ENCODE peak calls at places on chromosomes 11 and 22, in six cellular contexts. M, X, U, K, C and Y are unnamed samples.

GRCh38 chr11:66467756-66468155 is 1.1 kb downstream of the PELI3 start:
- DNase-seq in K (no peak), M (no peak), U (no peak), C (peak), X (peak), Y (no peak)

GRCh38 chr22:43392385-43392989 is 19.3 kb upstream of the MPPED1 start:
- DNase-seq in K (no peak), C (no peak), M (no peak), U (no peak), X (no peak), Y (no peak)

GRCh38 chr22:20015971-20016733 is 471 bp downstream of the ARVCF start:
- DNase-seq in C (peak), X (peak), U (no peak), K (no peak), M (peak), Y (no peak)

GRCh38 chr22:37498289-37498909 is 12.2 kb upstream of the MFNG start:
- DNase-seq in K (no peak), M (peak), U (no peak), X (no peak), C (peak), Y (peak)

GRCh38 chr11:10982695-10983492 is 125.0 kb upstream of the ZBED5 start:
- DNase-seq in U (no peak), X (no peak), M (no peak), C (no peak), K (no peak), Y (no peak)

GRCh38 chr22:36010090-36010489 is 18.5 kb downstream of the RBFOX2 start:
- DNase-seq in M (peak), X (no peak), K (no peak), U (no peak), C (no peak), Y (no peak)

GRCh38 chr11:2269601-2270321 is 627 bp downstream of the ASCL2 start:
- DNase-seq in C (peak), M (no peak), U (peak), X (peak), K (peak), Y (peak)

GRCh38 chr11:76510060-76511047 is 65.5 kb downstream of the EMSY start:
- DNase-seq in C (no peak), X (no peak), U (peak), K (no peak), M (no peak), Y (no peak)

GRCh38 chr22:45503816-45504702 is 1.4 kb downstream of the FBLN1 start:
- DNase-seq in X (no peak), U (peak), M (no peak), K (no peak), C (no peak), Y (no peak)

GRCh38 chr11:27460571-27460970 is 12.0 kb downstream of the LGR4 start:
- DNase-seq in U (no peak), C (no peak), X (no peak), K (no peak), M (no peak), Y (no peak)

GRCh38 chr11:12161603-12162350 is 51.4 kb downstream of the MICAL2 start:
- DNase-seq in M (no peak), U (no peak), X (no peak), K (no peak), C (no peak), Y (no peak)

GRCh38 chr11:122612123-122612824 is 43.2 kb upstream of the UBASH3B start:
- DNase-seq in K (no peak), C (no peak), U (no peak), X (no peak), M (no peak), Y (no peak)

GRCh38 chr11:116386118-116386699 is 386.6 kb downstream of the BUD13 start:
- DNase-seq in C (no peak), X (no peak), M (no peak), K (no peak), U (no peak), Y (no peak)

GRCh38 chr22:34129691-34130486 is 209.6 kb upstream of the LARGE1 start:
- DNase-seq in C (no peak), K (no peak), U (no peak), M (no peak), X (no peak), Y (peak)

GRCh38 chr22:36180038-36180880 is 19.7 kb upstream of the APOL3 start:
- DNase-seq in X (peak), K (peak), C (peak), U (peak), M (peak), Y (peak)

GRCh38 chr11:31802609-31802989 is 8.5 kb downstream of the PAX6 start:
- DNase-seq in X (no peak), M (no peak), C (no peak), U (no peak), K (no peak), Y (no peak)

GRCh38 chr11:119699227-119699626 is 29.8 kb downstream of the NECTIN1 start:
- DNase-seq in M (peak), X (peak), U (no peak), C (peak), K (peak), Y (no peak)

GRCh38 chr11:57751676-57752253 is at the start of gene BTBD18:
- DNase-seq in C (peak), X (peak), U (peak), K (no peak), M (peak), Y (no peak)

GRCh38 chr22:47188337-47189055 is 426.0 kb downstream of the TBC1D22A start:
- DNase-seq in U (no peak), C (no peak), K (no peak), M (no peak), X (peak), Y (peak)

GRCh38 chr11:108019870-108020540 is 11.3 kb downstream of the CUL5 start:
- DNase-seq in C (no peak), U (peak), K (no peak), M (no peak), X (no peak), Y (no peak)

GRCh38 chr11:24496728-24497396 is at the start of gene LUZP2:
- DNase-seq in K (no peak), C (no peak), X (peak), U (peak), M (peak), Y (no peak)

GRCh38 chr11:43217856-43218255 is 93.9 kb upstream of the API5 start:
- DNase-seq in U (no peak), C (no peak), K (no peak), M (no peak), X (no peak), Y (no peak)

GRCh38 chr22:37197451-37198289 is 9.6 kb upstream of the C1QTNF6 start:
- DNase-seq in X (peak), M (peak), U (peak), K (peak), C (peak), Y (peak)

GRCh38 chr11:75725552-75726320 is 8.1 kb downstream of the MOGAT2 start:
- DNase-seq in C (no peak), U (no peak), M (no peak), X (no peak), K (no peak), Y (no peak)

GRCh38 chr11:75919525-75919924 is 104.5 kb downstream of the UVRAG start:
- DNase-seq in M (no peak), K (no peak), U (peak), C (no peak), X (no peak), Y (no peak)

GRCh38 chr11:128367573-128367972 is 219.8 kb downstream of the ETS1 start:
- DNase-seq in K (no peak), U (no peak), M (no peak), X (no peak), C (no peak), Y (peak)

GRCh38 chr11:65355776-65356393 is 1.3 kb downstream of the TIGD3 start:
- DNase-seq in X (peak), M (no peak), C (no peak), U (peak), K (peak), Y (peak)

GRCh38 chr11:61784506-61784805 is 7.9 kb downstream of the TMEM258 start:
- DNase-seq in X (no peak), C (no peak), M (no peak), K (no peak), U (no peak), Y (no peak)

GRCh38 chr11:126790550-126790981 is 210.0 kb downstream of the KIRREL3 start:
- DNase-seq in X (no peak), U (peak), C (no peak), M (no peak), K (no peak), Y (no peak)

GRCh38 chr11:17541330-17541885 is 2.8 kb downstream of the USH1C start:
- DNase-seq in K (no peak), C (no peak), U (no peak), M (no peak), X (no peak), Y (peak)

GRCh38 chr11:69172674-69173073 is 16.9 kb downstream of the SMIM38 start:
- DNase-seq in U (peak), C (no peak), M (no peak), X (no peak), K (no peak), Y (no peak)

GRCh38 chr11:124199702-124200101 is 16.6 kb downstream of the OR10D3 start:
- DNase-seq in U (peak), M (no peak), X (no peak), K (no peak), C (no peak), Y (no peak)

GRCh38 chr11:76313271-76313670 is 67.7 kb downstream of the THAP12 start:
- DNase-seq in M (no peak), C (no peak), X (no peak), K (no peak), U (no peak), Y (no peak)

DNA sequence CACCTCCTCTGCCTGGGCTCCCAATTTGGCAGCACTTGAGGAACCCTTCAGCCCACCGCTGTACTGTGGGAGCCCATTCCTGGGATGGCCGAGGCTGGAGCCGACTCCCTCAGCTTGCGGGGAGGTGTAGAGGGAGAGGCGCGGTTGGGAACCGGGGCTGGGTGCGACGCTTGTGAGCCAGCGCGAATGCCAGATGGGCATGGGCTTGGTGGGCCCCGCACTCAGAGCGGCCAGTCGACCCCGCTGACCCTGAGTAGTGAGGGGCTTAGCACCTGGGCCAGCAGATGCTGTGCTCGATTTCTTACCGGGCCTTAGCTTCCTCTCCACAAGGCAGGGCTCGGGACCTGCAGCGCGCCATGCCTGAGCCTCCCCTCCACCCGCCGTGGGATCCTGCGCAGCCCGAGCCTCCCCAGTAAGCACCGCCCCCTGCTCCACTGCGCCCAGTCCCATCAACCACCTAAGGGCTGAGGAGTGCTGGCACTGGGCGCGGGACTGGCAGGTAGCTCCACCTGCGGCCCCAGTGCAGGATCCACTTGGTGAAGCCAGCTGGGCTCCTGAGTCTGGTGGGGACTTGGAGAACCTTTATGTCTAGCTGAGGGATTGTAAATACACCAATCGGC is 58.3 kb upstream of the DEFB108B start:
- DNase-seq in M (no peak), C (no peak), X (no peak), U (no peak), K (no peak), Y (peak)
- TF ChIP-seq POLR2A in M (no peak), C (no peak), X (no peak), U (no peak), K (no peak), Y (no peak)

GRCh38 chr11:46119352-46120216 is 1.7 kb downstream of the PHF21A start:
- DNase-seq in C (peak), U (peak), M (peak), K (peak), X (peak), Y (peak)
- TF ChIP-seq POLR2A in C (no peak), U (peak), M (peak), K (no peak), X (no peak), Y (peak)

GRCh38 chr11:16153951-16154350 is 202.4 kb downstream of the SOX6 start:
- DNase-seq in K (no peak), M (no peak), C (no peak), X (no peak), U (no peak), Y (no peak)
- TF ChIP-seq POLR2A in K (no peak), M (no peak), C (no peak), X (no peak), U (no peak), Y (no peak)

GRCh38 chr22:33114570-33114969 is 56.4 kb upstream of the SYN3 start:
- DNase-seq in M (no peak), X (no peak), C (no peak), U (no peak), K (no peak), Y (no peak)
- TF ChIP-seq POLR2A in M (no peak), X (no peak), C (no peak), U (no peak), K (no peak), Y (no peak)

DNA sequence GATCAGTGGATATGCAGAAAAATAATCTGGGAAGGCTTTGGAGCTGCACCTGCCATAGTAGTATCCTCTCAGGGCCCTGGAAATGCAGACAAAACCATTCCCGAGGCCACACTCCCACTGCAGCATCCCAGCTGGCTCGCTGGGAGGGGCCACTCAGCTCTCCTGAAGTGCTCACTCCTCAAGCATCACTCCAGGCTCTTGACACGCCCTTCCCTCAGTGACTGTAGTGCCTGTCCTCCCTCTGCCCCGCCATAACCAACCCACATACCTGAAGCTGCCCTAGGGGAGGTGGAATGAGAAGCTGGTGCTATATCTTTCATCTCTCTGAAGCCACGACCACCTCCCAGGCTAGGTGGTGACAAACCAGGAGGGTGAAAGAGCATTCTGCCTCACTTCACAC is 4.8 kb downstream of the DSCAML1 start:
- DNase-seq in U (no peak), X (no peak), C (no peak), M (no peak), K (no peak), Y (no peak)
- TF ChIP-seq POLR2A in U (no peak), X (no peak), C (no peak), M (no peak), K (no peak), Y (no peak)

DNA sequence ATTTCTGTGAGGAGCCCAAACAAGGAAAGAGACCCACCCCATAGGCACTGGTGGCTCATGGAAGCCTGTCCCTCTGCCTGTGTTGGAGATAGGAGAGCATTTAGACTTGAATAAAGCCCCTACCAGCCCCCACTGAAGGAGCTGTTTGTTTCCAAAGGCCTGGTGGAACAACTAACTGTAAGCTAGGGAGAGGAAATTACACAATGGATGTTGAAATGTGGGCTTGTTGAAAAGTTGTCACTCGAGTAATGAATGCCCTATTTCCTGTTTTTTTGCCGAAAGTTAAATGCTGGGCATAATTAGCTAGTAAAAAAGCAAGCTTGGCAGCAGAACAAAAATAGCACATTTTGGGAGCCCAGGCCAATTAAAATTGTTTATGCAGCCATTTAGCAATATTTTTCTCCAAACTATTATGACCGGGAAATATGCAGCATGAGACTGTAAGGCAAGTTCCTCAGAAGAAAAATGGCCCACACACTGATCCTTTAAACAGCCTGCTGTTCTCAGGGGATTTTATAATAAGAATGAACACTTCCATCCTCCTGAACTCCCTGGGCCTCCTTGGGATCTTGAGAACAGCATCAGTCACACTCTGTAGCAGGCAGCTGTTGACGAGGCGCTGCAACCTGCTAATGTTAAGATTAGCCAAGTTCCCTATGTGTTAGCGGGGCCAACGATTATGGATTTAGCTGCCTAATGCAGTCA is 38.6 kb upstream of the LMO2 start:
- DNase-seq in U (no peak), X (no peak), M (no peak), C (no peak), K (no peak), Y (no peak)
- TF ChIP-seq POLR2A in U (no peak), X (no peak), M (no peak), C (no peak), K (no peak), Y (no peak)